ENCODE peak calls at places on chromosomes 4 and X, in four cellular contexts. B, P, J and Y are unnamed samples.

GRCh38 chrX:108298165-108298602 is 140.0 kb downstream of the COL4A6 start:
- DNase-seq in B (no peak), P (no peak), J (no peak), Y (no peak)

GRCh38 chr4:138915725-138916124 is 99.9 kb upstream of the NOCT start:
- DNase-seq in B (no peak), P (no peak), J (no peak), Y (no peak)

GRCh38 chr4:1600811-1601532 is 83.1 kb downstream of the FAM53A start:
- DNase-seq in B (no peak), P (no peak), J (no peak), Y (no peak)

GRCh38 chr4:2135083-2135482 is 76.0 kb downstream of the NAT8L start:
- DNase-seq in B (no peak), P (no peak), J (peak), Y (no peak)

GRCh38 chr4:89781321-89781720 is 55.6 kb downstream of the SNCA start:
- DNase-seq in B (no peak), P (no peak), J (no peak), Y (no peak)

GRCh38 chrX:19658030-19658429 is 142.7 kb upstream of the MAP3K15 start:
- DNase-seq in B (no peak), P (no peak), J (peak), Y (no peak)

GRCh38 chrX:148380614-148381561 is 119.5 kb upstream of the AFF2 start:
- DNase-seq in B (no peak), P (peak), J (no peak), Y (no peak)

GRCh38 chr4:2537011-2537830 is 774 bp downstream of the FAM193A start:
- DNase-seq in B (peak), P (peak), J (peak), Y (peak)

GRCh38 chr4:165152527-165152926 is 39.9 kb upstream of the TMEM192 start:
- DNase-seq in B (no peak), P (no peak), J (no peak), Y (no peak)

GRCh38 chr4:5883916-5884315 is 9.0 kb downstream of the CRMP1 start:
- DNase-seq in B (no peak), P (no peak), J (no peak), Y (no peak)

GRCh38 chr4:71445819-71446218 is 107.0 kb downstream of the SLC4A4 start:
- DNase-seq in B (no peak), P (no peak), J (no peak), Y (no peak)

GRCh38 chrX:153440556-153441135 is 5.2 kb downstream of the TREX2 start:
- DNase-seq in B (no peak), P (no peak), J (no peak), Y (no peak)

GRCh38 chr4:143514432-143514831 is 930 bp downstream of the SMARCA5 start:
- DNase-seq in B (peak), P (peak), J (peak), Y (peak)

GRCh38 chr4:107991945-107992625 is 2.4 kb downstream of the HADH start:
- DNase-seq in B (no peak), P (peak), J (peak), Y (no peak)

GRCh38 chr4:145279122-145279960 is 99.0 kb upstream of the OTUD4 start:
- DNase-seq in B (no peak), P (no peak), J (peak), Y (no peak)

GRCh38 chrX:150366951-150367545 is 3.9 kb downstream of the MAMLD1 start:
- DNase-seq in B (no peak), P (no peak), J (peak), Y (no peak)

GRCh38 chrX:153588782-153589446 is 10.0 kb downstream of the CCNQ start:
- DNase-seq in B (no peak), P (no peak), J (no peak), Y (no peak)

GRCh38 chrX:36443007-36443406 is 523.5 kb downstream of the CFAP47 start:
- DNase-seq in B (no peak), P (no peak), J (peak), Y (no peak)

GRCh38 chr4:153523941-153524386 is 57.8 kb downstream of the TMEM131L start:
- DNase-seq in B (no peak), P (no peak), J (peak), Y (no peak)

GRCh38 chrX:46561931-46562721 is 11.4 kb upstream of the CHST7 start:
- DNase-seq in B (peak), P (peak), J (no peak), Y (no peak)

GRCh38 chrX:110713666-110714065 is 82.0 kb downstream of the CHRDL1 start:
- DNase-seq in B (no peak), P (no peak), J (no peak), Y (no peak)

GRCh38 chr4:55545133-55545532 is 1.6 kb downstream of the CLOCK start:
- DNase-seq in B (no peak), P (no peak), J (peak), Y (no peak)

GRCh38 chr4:149161247-149161646 is 654.4 kb downstream of the IQCM start:
- DNase-seq in B (no peak), P (no peak), J (peak), Y (no peak)

GRCh38 chr4:160026720-160027119 is 923.8 kb downstream of the RAPGEF2 start:
- DNase-seq in B (no peak), P (no peak), J (no peak), Y (no peak)

GRCh38 chr4:94452476-94453300 is 946 bp downstream of the PDLIM5 start:
- DNase-seq in B (peak), P (peak), J (peak), Y (peak)

GRCh38 chrX:68045008-68045577 is 388.2 kb downstream of the OPHN1 start:
- DNase-seq in B (no peak), P (no peak), J (peak), Y (no peak)

GRCh38 chrX:43676960-43677582 is 21.0 kb downstream of the MAOA start:
- DNase-seq in B (no peak), P (no peak), J (no peak), Y (no peak)

GRCh38 chrX:100654256-100654655 is 10.3 kb downstream of the SRPX2 start:
- DNase-seq in B (no peak), P (no peak), J (peak), Y (no peak)

GRCh38 chr4:14771504-14772175 is 230.6 kb upstream of the CPEB2 start:
- DNase-seq in B (no peak), P (no peak), J (no peak), Y (no peak)

GRCh38 chrX:17547658-17548057 is 172.7 kb downstream of the NHS start:
- DNase-seq in B (peak), P (no peak), J (peak), Y (no peak)

GRCh38 chr4:92299152-92299551 is 4.6 kb upstream of the GRID2 start:
- DNase-seq in B (no peak), P (no peak), J (peak), Y (no peak)
- TF ChIP-seq CTCF in B (no peak), P (no peak), J (peak), Y (peak)

DNA sequence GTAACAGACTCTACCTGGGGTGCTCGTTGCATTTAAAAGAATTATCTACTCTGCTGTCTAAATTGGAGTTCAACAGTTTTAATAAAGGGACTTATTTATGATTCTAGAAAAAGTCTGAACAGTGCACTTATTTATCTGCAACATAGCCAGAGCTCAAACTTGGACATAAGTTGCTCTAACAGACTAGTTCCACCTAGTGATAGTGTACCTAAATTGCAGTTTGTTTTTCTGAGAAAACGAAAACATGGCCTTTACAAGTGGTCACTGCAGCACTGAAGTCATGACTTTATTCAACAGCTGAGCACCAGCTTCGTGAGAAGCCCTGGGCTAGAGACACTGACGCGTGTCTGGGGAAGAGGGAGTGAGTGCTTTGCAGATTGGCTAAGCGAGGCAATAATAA is 77.3 kb upstream of the IGSF1 start:
- DNase-seq in B (no peak), P (no peak), J (no peak), Y (no peak)
- TF ChIP-seq CTCF in B (no peak), P (no peak), J (no peak), Y (peak)

GRCh38 chrX:103629295-103630170 is 758 bp downstream of the TCEAL1 start:
- DNase-seq in B (peak), P (peak), J (peak), Y (no peak)
- TF ChIP-seq CTCF in B (no peak), P (peak), J (peak), Y (peak)

GRCh38 chr4:20301161-20301560 is 49.5 kb downstream of the SLIT2 start:
- DNase-seq in B (no peak), P (no peak), J (no peak), Y (no peak)

GRCh38 chr4:20297246-20297645 is 45.5 kb downstream of the SLIT2 start:
- DNase-seq in B (no peak), P (no peak), J (peak), Y (no peak)

GRCh38 chr4:20298986-20299385 is 47.3 kb downstream of the SLIT2 start:
- DNase-seq in B (no peak), P (no peak), J (no peak), Y (no peak)

GRCh38 chr4:20297800-20298199 is 46.1 kb downstream of the SLIT2 start:
- DNase-seq in B (no peak), P (no peak), J (no peak), Y (no peak)

DNA sequence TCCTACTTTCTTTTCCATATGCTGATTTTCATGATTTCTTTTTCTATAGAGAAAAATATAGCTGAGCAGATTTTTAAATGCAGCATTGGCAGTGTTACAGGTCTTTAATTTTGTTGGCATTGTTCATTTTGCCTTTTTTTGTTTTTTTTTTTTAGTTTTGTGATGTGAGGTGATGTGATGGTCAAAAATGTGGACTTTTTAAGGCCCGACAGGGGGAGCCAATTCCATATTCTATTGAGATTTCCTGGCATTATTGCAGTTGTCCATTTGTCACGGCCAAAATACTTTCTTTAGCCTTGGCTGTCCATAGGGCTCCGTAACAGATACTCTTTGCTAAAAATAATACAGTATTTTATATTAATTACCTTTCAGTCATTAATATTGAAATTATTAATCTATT is 47.8 kb downstream of the SLIT2 start:
- DNase-seq in B (no peak), P (no peak), J (peak), Y (no peak)
- TF ChIP-seq CTCF in B (no peak), P (no peak), J (peak), Y (peak)

DNA sequence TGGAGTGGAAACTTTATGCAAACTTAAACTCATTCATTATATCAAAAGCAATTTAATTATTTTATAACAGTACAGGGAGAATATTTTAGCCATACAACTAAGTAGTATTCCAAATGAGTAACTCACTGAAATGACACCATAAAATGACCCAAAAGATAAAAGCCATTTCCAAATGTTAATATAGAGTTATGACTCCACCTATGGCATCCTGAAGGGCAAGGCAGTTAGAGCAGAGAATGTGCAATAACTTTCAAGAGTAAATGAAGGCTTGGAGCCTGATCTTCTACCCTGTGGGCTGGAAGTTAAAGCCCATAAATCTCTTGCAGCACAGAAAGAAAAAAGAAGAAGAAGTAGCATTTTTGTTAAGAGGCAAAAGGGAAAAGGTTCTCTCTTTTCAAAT is 176.2 kb upstream of the SLIT2 start:
- DNase-seq in B (no peak), P (no peak), J (peak), Y (no peak)
- TF ChIP-seq CTCF in B (no peak), P (no peak), J (peak), Y (no peak)